ENCODE peak calls at places on chromosome 17, in five cellular contexts. Q, Y, R, Z and S are unnamed samples.

GRCh38 chr17:45029758-45030423 is 21.5 kb downstream of the DCAKD start:
- DNase-seq in Q (no peak), Y (peak), R (no peak), Z (peak), S (no peak)

GRCh38 chr17:81184596-81184995 is 18.6 kb upstream of the AATK start:
- DNase-seq in Q (peak), Y (no peak), R (no peak), Z (no peak), S (no peak)

GRCh38 chr17:40607641-40608040 is 40.0 kb downstream of the SMARCE1 start:
- DNase-seq in Q (no peak), Y (no peak), R (no peak), Z (no peak), S (no peak)

GRCh38 chr17:77735341-77736206 is 222.9 kb upstream of the TNRC6C start:
- DNase-seq in Q (peak), Y (no peak), R (peak), Z (no peak), S (no peak)

GRCh38 chr17:40122466-40122943 is 734 bp downstream of the MSL1 start:
- DNase-seq in Q (peak), Y (no peak), R (peak), Z (no peak), S (peak)

GRCh38 chr17:40605301-40605700 is 40.0 kb upstream of the CCR7 start:
- DNase-seq in Q (no peak), Y (no peak), R (no peak), Z (no peak), S (no peak)

GRCh38 chr17:15463363-15463762 is 4.1 kb downstream of the CDRT4 start:
- DNase-seq in Q (no peak), Y (peak), R (no peak), Z (no peak), S (peak)

GRCh38 chr17:32266389-32267269 is 997 bp downstream of the RHBDL3 start:
- DNase-seq in Q (peak), Y (no peak), R (no peak), Z (no peak), S (no peak)

GRCh38 chr17:72361892-72362291 is 241.1 kb downstream of the SOX9 start:
- DNase-seq in Q (no peak), Y (no peak), R (no peak), Z (no peak), S (peak)

GRCh38 chr17:50169121-50169764 is 3.4 kb downstream of the SGCA start:
- DNase-seq in Q (peak), Y (peak), R (peak), Z (peak), S (peak)

GRCh38 chr17:30191072-30191471 is 44.4 kb downstream of the SLC6A4 start:
- DNase-seq in Q (no peak), Y (no peak), R (no peak), Z (no peak), S (no peak)

GRCh38 chr17:207775-208174 is 26.3 kb upstream of the DOC2B start:
- DNase-seq in Q (no peak), Y (no peak), R (no peak), Z (no peak), S (no peak)

GRCh38 chr17:56028837-56029236 is 124.4 kb upstream of the ANKFN1 start:
- DNase-seq in Q (no peak), Y (no peak), R (no peak), Z (no peak), S (no peak)

GRCh38 chr17:78933959-78934568 is 8.9 kb upstream of the TIMP2 start:
- DNase-seq in Q (peak), Y (peak), R (no peak), Z (no peak), S (peak)

GRCh38 chr17:40104570-40105471 is 4.4 kb upstream of the NR1D1 start:
- DNase-seq in Q (no peak), Y (no peak), R (no peak), Z (no peak), S (no peak)

GRCh38 chr17:59361916-59362810 is 30.7 kb downstream of the YPEL2 start:
- DNase-seq in Q (no peak), Y (no peak), R (no peak), Z (peak), S (peak)

GRCh38 chr17:68600881-68601564 is at the start of gene FAM20A:
- DNase-seq in Q (peak), Y (no peak), R (no peak), Z (no peak), S (no peak)

GRCh38 chr17:31696184-31696602 is 162.9 kb downstream of the COPRS start:
- DNase-seq in Q (peak), Y (peak), R (no peak), Z (no peak), S (peak)

GRCh38 chr17:47224971-47225370 is 15.8 kb downstream of the MYL4 start:
- DNase-seq in Q (no peak), Y (no peak), R (no peak), Z (no peak), S (no peak)

GRCh38 chr17:17808706-17809432 is 27.9 kb downstream of the SREBF1 start:
- DNase-seq in Q (no peak), Y (no peak), R (no peak), Z (no peak), S (peak)

GRCh38 chr17:50661795-50662391 is 27.2 kb downstream of the ABCC3 start:
- DNase-seq in Q (peak), Y (peak), R (peak), Z (no peak), S (peak)

GRCh38 chr17:45748911-45749310 is 35.2 kb upstream of the CRHR1 start:
- DNase-seq in Q (no peak), Y (no peak), R (no peak), Z (no peak), S (no peak)

GRCh38 chr17:55794681-55795080 is 43.8 kb downstream of the PCTP start:
- DNase-seq in Q (no peak), Y (no peak), R (no peak), Z (no peak), S (no peak)

GRCh38 chr17:40852378-40852777 is 14.6 kb downstream of the KRT12 start:
- DNase-seq in Q (no peak), Y (no peak), R (peak), Z (no peak), S (no peak)

GRCh38 chr17:76075364-76076099 is 951 bp downstream of the GALR2 start:
- DNase-seq in Q (peak), Y (no peak), R (no peak), Z (no peak), S (no peak)

GRCh38 chr17:42107597-42108576 is 4.6 kb downstream of the DHX58 start:
- DNase-seq in Q (peak), Y (no peak), R (peak), Z (no peak), S (peak)

GRCh38 chr17:8056232-8056975 is 17.5 kb downstream of the ALOX15B start:
- DNase-seq in Q (no peak), Y (peak), R (no peak), Z (peak), S (peak)
- TF ChIP-seq MXI1 in Q (no peak), Y (peak), R (no peak), Z (no peak), S (no peak)

GRCh38 chr17:13941781-13942180 is 127.5 kb upstream of the COX10 start:
- DNase-seq in Q (no peak), Y (no peak), R (no peak), Z (no peak), S (no peak)

GRCh38 chr17:13933597-13934276 is 135.6 kb upstream of the COX10 start:
- DNase-seq in Q (no peak), Y (peak), R (no peak), Z (no peak), S (no peak)

GRCh38 chr17:13940858-13941665 is 128.2 kb upstream of the COX10 start:
- DNase-seq in Q (no peak), Y (no peak), R (peak), Z (no peak), S (peak)

GRCh38 chr17:13943859-13944258 is 125.4 kb upstream of the COX10 start:
- DNase-seq in Q (no peak), Y (no peak), R (no peak), Z (no peak), S (no peak)

DNA sequence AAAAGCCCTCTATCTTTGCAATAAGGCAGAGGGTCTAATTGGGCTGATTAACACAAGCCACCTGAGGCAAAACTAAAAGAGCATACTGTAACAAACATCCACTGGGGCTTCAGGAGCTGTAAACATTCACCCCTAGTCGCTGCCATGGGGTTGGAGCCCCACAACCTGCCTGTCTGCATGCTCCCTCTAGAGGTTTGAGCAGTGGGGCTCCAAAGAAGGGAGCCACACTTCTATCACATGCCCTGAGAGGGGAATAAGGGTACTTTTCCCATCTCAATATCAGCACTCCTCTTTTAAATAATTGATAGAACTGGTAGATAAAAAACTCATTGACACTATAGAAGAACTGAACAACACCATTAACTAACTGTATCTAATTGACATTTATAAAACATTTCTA is 130.1 kb upstream of the COX10 start:
- DNase-seq in Q (no peak), Y (no peak), R (no peak), Z (no peak), S (no peak)
- H2AFZ ChIP-seq in Q (no peak), Y (no peak), R (no peak), Z (no peak), S (no peak)

DNA sequence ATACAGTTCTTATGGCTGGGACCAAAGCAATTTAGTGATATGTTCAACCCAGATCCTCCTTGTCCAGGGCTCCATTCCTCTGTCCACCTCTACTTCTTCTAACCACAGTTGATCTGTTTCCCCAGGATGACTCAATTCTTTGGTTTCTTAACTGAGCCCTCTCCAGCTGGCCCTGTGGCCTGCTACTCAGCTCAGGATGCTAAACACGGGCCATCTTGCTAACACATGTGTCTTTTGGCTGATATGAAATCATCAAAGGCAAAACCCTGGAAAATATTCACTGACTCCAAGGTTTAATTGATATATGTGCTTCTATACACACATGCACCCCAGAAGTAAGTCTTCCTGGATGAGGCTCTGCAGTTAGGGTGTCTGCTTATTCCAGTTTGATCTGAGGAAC is 43.8 kb downstream of the SHISA6 start:
- DNase-seq in Q (no peak), Y (no peak), R (no peak), Z (no peak), S (no peak)
- TF ChIP-seq MXI1 in Q (no peak), Y (no peak), R (no peak), Z (no peak), S (no peak)

DNA sequence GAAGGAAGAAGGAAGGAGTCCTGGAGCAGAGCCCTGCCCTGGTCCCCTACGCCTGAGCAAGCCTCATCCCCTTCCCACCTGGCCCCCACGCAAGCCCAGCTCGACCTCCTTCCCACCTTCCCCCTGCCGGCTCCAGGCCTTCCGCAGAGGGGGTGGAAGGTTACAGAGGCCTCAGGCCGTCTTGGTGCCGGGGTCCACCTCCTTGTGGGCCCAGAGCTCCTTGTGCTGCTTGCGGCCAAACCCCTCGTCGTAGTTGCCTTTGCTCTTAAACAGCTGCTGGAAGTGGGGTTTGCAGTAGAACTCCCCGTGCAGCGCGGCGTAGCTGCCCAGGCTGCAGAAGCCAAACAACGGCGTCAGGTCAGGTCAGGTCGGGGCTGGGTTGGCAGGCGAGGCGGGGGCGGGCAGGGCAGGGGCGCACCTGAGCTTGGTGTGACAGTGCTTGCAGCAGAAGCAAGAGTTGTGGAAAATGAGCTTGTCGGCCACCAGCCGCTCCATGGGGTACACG is 1.5 kb downstream of the LIMD2 start:
- DNase-seq in Q (no peak), Y (no peak), R (no peak), Z (no peak), S (no peak)
- H2AFZ ChIP-seq in Q (no peak), Y (no peak), R (no peak), Z (no peak), S (no peak)